ENCODE peak calls at places on chromosomes 3 and 15, in seven cellular contexts. P is occipital lobe; C is mesothelial cell of epicardium; E is stimulated activated CD4-positive, alpha-beta T cell treated with anti-CD3 and anti-CD28 coated beads, Interleukin-12 subunit alpha, Interleukin-12 subunit beta, amount 100 ng/mL, for 48 hours; Y is activated naive CD4-positive, alpha-beta T cell treated with Interleukin-2 at 50 U/mL for 16 hours; A is KBM-7; L is HS-5. T is an unnamed sample.

GRCh38 chr3:174208161-174208560 is 651.0 kb upstream of the NAALADL2 start:
- DNase-seq in P (no peak), C (no peak), E (no peak), Y (no peak), A (no peak), L (no peak), T (no peak)

GRCh38 chr15:68730491-68731317 is 90.0 kb downstream of the ANP32A start:
- DNase-seq in P (peak), C (no peak), E (peak), Y (peak), A (peak), L (no peak), T (peak)

GRCh38 chr15:50675524-50676144 is 11.0 kb downstream of the TRPM7 start:
- DNase-seq in P (no peak), C (no peak), E (no peak), Y (no peak), A (peak), L (no peak), T (peak)

GRCh38 chr3:183488343-183488742 is 59.9 kb upstream of the MCF2L2 start:
- DNase-seq in P (no peak), C (no peak), E (no peak), Y (no peak), A (no peak), L (no peak), T (no peak)

GRCh38 chr3:36959821-36960220 is 15.0 kb upstream of the TRANK1 start:
- DNase-seq in P (no peak), C (no peak), E (no peak), Y (no peak), A (no peak), L (no peak), T (peak)

GRCh38 chr15:77547801-77548607 is 84.7 kb downstream of the LINGO1 start:
- DNase-seq in P (no peak), C (no peak), E (no peak), Y (no peak), A (peak), L (no peak), T (no peak)

GRCh38 chr3:81744366-81744765 is 17.1 kb downstream of the GBE1 start:
- DNase-seq in P (no peak), C (no peak), E (no peak), Y (no peak), A (no peak), L (peak), T (peak)

GRCh38 chr3:38637906-38638305 is 11.6 kb downstream of the SCN5A start:
- DNase-seq in P (no peak), C (no peak), E (no peak), Y (no peak), A (no peak), L (no peak), T (no peak)

GRCh38 chr3:155244206-155244605 is 49.3 kb downstream of the STRIT1 start:
- DNase-seq in P (no peak), C (no peak), E (no peak), Y (no peak), A (no peak), L (no peak), T (no peak)

GRCh38 chr15:40096094-40096876 is 12.4 kb downstream of the BMF start:
- DNase-seq in P (no peak), C (no peak), E (no peak), Y (no peak), A (no peak), L (no peak), T (peak)

GRCh38 chr3:148723591-148723990 is 25.9 kb downstream of the AGTR1 start:
- DNase-seq in P (no peak), C (no peak), E (no peak), Y (no peak), A (no peak), L (peak), T (peak)

T was measured in renal cortical epithelial cell.